ENCODE peak calls at places on chromosomes 7 and 10, in six cellular contexts. One of them, this sample, is unnamed. For H3K36me3, the result is how much of the 10 kb centered on the place peaks cover.

GRCh38 chr7:133705596-133705995 is 421.5 kb upstream of the LRGUK start:
- DNase-seq in psoas muscle: no peak
- DNase-seq in mucosa of descending colon: no peak
- DNase-seq in cardiac muscle cell: no peak
- DNase-seq in SK-N-SH: no peak
- DNase-seq in heart right ventricle: no peak
- DNase-seq in this sample: no peak

GRCh38 chr10:100912013-100912608 is 652 bp upstream of the SLF2 start:
- DNase-seq in psoas muscle: no peak
- DNase-seq in mucosa of descending colon: no peak
- DNase-seq in cardiac muscle cell: no peak
- DNase-seq in SK-N-SH: no peak
- DNase-seq in heart right ventricle: no peak
- DNase-seq in this sample: no peak

GRCh38 chr7:115349635-115350034 is 427.7 kb downstream of the MDFIC start:
- DNase-seq in psoas muscle: no peak
- DNase-seq in mucosa of descending colon: no peak
- DNase-seq in cardiac muscle cell: no peak
- DNase-seq in SK-N-SH: no peak
- DNase-seq in heart right ventricle: no peak
- DNase-seq in this sample: no peak

GRCh38 chr10:33234779-33235178 is 99.7 kb downstream of the NRP1 start:
- DNase-seq in psoas muscle: no peak
- DNase-seq in mucosa of descending colon: no peak
- DNase-seq in cardiac muscle cell: peak
- DNase-seq in SK-N-SH: peak
- DNase-seq in heart right ventricle: peak
- DNase-seq in this sample: no peak

GRCh38 chr10:77091745-77092144 is 545.9 kb downstream of the KCNMA1 start:
- DNase-seq in psoas muscle: no peak
- DNase-seq in mucosa of descending colon: no peak
- DNase-seq in cardiac muscle cell: no peak
- DNase-seq in SK-N-SH: no peak
- DNase-seq in heart right ventricle: no peak
- DNase-seq in this sample: no peak

GRCh38 chr7:111647881-111648280 is 85.6 kb upstream of the IMMP2L start:
- DNase-seq in psoas muscle: no peak
- DNase-seq in mucosa of descending colon: no peak
- DNase-seq in cardiac muscle cell: no peak
- DNase-seq in SK-N-SH: no peak
- DNase-seq in heart right ventricle: no peak
- DNase-seq in this sample: no peak

GRCh38 chr10:119243478-119243877 is 36.1 kb downstream of the GRK5 start:
- DNase-seq in psoas muscle: no peak
- DNase-seq in mucosa of descending colon: no peak
- DNase-seq in cardiac muscle cell: no peak
- DNase-seq in SK-N-SH: no peak
- DNase-seq in heart right ventricle: no peak
- DNase-seq in this sample: no peak

GRCh38 chr10:82238291-82238690 is 363.3 kb downstream of the NRG3 start:
- DNase-seq in psoas muscle: no peak
- DNase-seq in mucosa of descending colon: no peak
- DNase-seq in cardiac muscle cell: no peak
- DNase-seq in SK-N-SH: no peak
- DNase-seq in heart right ventricle: no peak
- DNase-seq in this sample: no peak

GRCh38 chr7:2049782-2050510 is 182.8 kb downstream of the MAD1L1 start:
- DNase-seq in psoas muscle: peak
- DNase-seq in mucosa of descending colon: no peak
- DNase-seq in cardiac muscle cell: no peak
- DNase-seq in SK-N-SH: no peak
- DNase-seq in heart right ventricle: peak
- DNase-seq in this sample: peak

GRCh38 chr10:6013413-6014192 is 36.3 kb upstream of the IL15RA start:
- DNase-seq in psoas muscle: no peak
- DNase-seq in mucosa of descending colon: no peak
- DNase-seq in cardiac muscle cell: no peak
- DNase-seq in SK-N-SH: peak
- DNase-seq in heart right ventricle: no peak
- DNase-seq in this sample: no peak

GRCh38 chr7:38840736-38841460 is 68.1 kb downstream of the VPS41 start:
- DNase-seq in psoas muscle: no peak
- DNase-seq in mucosa of descending colon: no peak
- DNase-seq in cardiac muscle cell: no peak
- DNase-seq in SK-N-SH: no peak
- DNase-seq in heart right ventricle: no peak
- DNase-seq in this sample: no peak

GRCh38 chr7:155444746-155445145 is 13.2 kb upstream of the EN2 start:
- DNase-seq in psoas muscle: no peak
- DNase-seq in mucosa of descending colon: no peak
- DNase-seq in cardiac muscle cell: no peak
- DNase-seq in SK-N-SH: no peak
- DNase-seq in heart right ventricle: no peak
- DNase-seq in this sample: no peak

GRCh38 chr7:47493971-47494370 is 87.9 kb downstream of the TNS3 start:
- DNase-seq in psoas muscle: no peak
- DNase-seq in mucosa of descending colon: no peak
- DNase-seq in cardiac muscle cell: no peak
- DNase-seq in SK-N-SH: no peak
- DNase-seq in heart right ventricle: no peak
- DNase-seq in this sample: no peak

GRCh38 chr10:58723977-58724376 is 211.3 kb downstream of the BICC1 start:
- DNase-seq in psoas muscle: no peak
- DNase-seq in mucosa of descending colon: no peak
- DNase-seq in cardiac muscle cell: no peak
- DNase-seq in SK-N-SH: no peak
- DNase-seq in heart right ventricle: no peak
- DNase-seq in this sample: no peak

GRCh38 chr7:88354999-88355398 is 48.3 kb upstream of the STEAP4 start:
- DNase-seq in psoas muscle: no peak
- DNase-seq in mucosa of descending colon: no peak
- DNase-seq in cardiac muscle cell: no peak
- DNase-seq in SK-N-SH: no peak
- DNase-seq in heart right ventricle: no peak
- DNase-seq in this sample: no peak

GRCh38 chr10:130963052-130963393 is 348.5 kb downstream of the TCERG1L start:
- DNase-seq in psoas muscle: no peak
- DNase-seq in mucosa of descending colon: no peak
- DNase-seq in cardiac muscle cell: no peak
- DNase-seq in SK-N-SH: no peak
- DNase-seq in heart right ventricle: no peak
- DNase-seq in this sample: no peak

GRCh38 chr10:28135258-28135657 is 136.4 kb upstream of the ODAD2 start:
- DNase-seq in psoas muscle: no peak
- DNase-seq in mucosa of descending colon: no peak
- DNase-seq in cardiac muscle cell: no peak
- DNase-seq in SK-N-SH: no peak
- DNase-seq in heart right ventricle: no peak
- DNase-seq in this sample: no peak
- TF ChIP-seq CTCF in psoas muscle: no peak
- TF ChIP-seq CTCF in mucosa of descending colon: no peak
- TF ChIP-seq CTCF in cardiac muscle cell: peak
- TF ChIP-seq CTCF in SK-N-SH: no peak
- TF ChIP-seq CTCF in heart right ventricle: no peak
- TF ChIP-seq CTCF in this sample: peak

GRCh38 chr7:18356195-18356645 is 139.3 kb upstream of the HDAC9 start:
- DNase-seq in psoas muscle: no peak
- DNase-seq in mucosa of descending colon: no peak
- DNase-seq in cardiac muscle cell: peak
- DNase-seq in SK-N-SH: peak
- DNase-seq in heart right ventricle: no peak
- DNase-seq in this sample: no peak
- H3K4me3 ChIP-seq in psoas muscle: peak
- H3K4me3 ChIP-seq in mucosa of descending colon: no peak
- H3K4me3 ChIP-seq in cardiac muscle cell: no peak
- H3K4me3 ChIP-seq in SK-N-SH: no peak
- H3K4me3 ChIP-seq in heart right ventricle: no peak
- H3K4me3 ChIP-seq in this sample: no peak

GRCh38 chr7:30448461-30449189 is 30.0 kb downstream of the NOD1 start:
- DNase-seq in psoas muscle: no peak
- DNase-seq in mucosa of descending colon: no peak
- DNase-seq in cardiac muscle cell: peak
- DNase-seq in SK-N-SH: peak
- DNase-seq in heart right ventricle: no peak
- DNase-seq in this sample: no peak

GRCh38 chr7:30452278-30452930 is 26.2 kb downstream of the NOD1 start:
- DNase-seq in psoas muscle: no peak
- DNase-seq in mucosa of descending colon: no peak
- DNase-seq in cardiac muscle cell: no peak
- DNase-seq in SK-N-SH: no peak
- DNase-seq in heart right ventricle: no peak
- DNase-seq in this sample: no peak

GRCh38 chr7:30451539-30452277 is 26.9 kb downstream of the NOD1 start:
- DNase-seq in psoas muscle: no peak
- DNase-seq in mucosa of descending colon: no peak
- DNase-seq in cardiac muscle cell: no peak
- DNase-seq in SK-N-SH: no peak
- DNase-seq in heart right ventricle: no peak
- DNase-seq in this sample: no peak

GRCh38 chr7:30450983-30451497 is 27.5 kb downstream of the NOD1 start:
- DNase-seq in psoas muscle: no peak
- DNase-seq in mucosa of descending colon: no peak
- DNase-seq in cardiac muscle cell: no peak
- DNase-seq in SK-N-SH: peak
- DNase-seq in heart right ventricle: no peak
- DNase-seq in this sample: no peak

DNA sequence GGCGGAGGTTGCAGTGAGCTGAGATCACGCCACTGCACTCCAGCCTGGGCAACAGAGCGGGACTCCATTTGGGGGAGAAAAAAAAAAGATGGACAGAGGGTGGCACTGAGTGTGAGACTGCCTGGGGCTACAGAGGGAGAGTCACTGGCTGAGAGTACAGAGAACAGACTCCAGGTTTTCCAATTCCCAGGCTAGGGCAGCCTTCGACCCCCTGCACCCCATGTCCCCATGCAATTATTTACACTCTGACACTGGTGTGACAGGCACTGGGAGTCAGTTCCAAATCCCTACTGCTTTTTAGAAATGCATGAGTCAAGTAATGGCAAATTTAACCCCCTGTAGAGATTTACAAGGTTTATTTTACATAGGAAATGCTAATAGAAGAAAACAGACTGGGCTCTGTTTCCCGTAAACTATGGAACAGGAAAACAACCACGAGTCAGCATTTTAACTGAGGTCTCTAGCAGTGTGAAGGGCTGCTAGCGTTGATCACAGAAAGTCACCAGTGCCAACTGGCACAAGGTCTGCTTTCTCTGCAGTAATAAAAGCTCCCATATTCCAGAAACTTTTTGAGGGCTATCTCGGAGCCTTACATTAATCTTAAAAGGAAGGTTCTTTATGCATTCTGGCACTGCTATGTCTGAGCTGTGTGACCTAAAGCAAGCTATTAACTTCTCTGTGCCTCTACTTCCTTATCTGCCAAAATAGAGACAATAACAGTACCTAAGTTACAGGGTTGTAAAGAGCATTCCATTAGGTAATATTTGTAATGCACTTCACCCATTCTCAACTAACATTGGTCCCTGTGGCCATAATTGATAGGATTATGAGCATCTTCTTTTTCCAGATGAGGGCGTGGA is 28.2 kb downstream of the NOD1 start:
- DNase-seq in psoas muscle: no peak
- DNase-seq in mucosa of descending colon: no peak
- DNase-seq in cardiac muscle cell: no peak
- DNase-seq in SK-N-SH: no peak
- DNase-seq in heart right ventricle: no peak
- DNase-seq in this sample: no peak
- H3K36me3 ChIP-seq in psoas muscle: half or more
- H3K36me3 ChIP-seq in mucosa of descending colon: under half
- H3K36me3 ChIP-seq in cardiac muscle cell: under half
- H3K36me3 ChIP-seq in SK-N-SH: under half
- H3K36me3 ChIP-seq in heart right ventricle: half or more
- H3K36me3 ChIP-seq in this sample: under half

DNA sequence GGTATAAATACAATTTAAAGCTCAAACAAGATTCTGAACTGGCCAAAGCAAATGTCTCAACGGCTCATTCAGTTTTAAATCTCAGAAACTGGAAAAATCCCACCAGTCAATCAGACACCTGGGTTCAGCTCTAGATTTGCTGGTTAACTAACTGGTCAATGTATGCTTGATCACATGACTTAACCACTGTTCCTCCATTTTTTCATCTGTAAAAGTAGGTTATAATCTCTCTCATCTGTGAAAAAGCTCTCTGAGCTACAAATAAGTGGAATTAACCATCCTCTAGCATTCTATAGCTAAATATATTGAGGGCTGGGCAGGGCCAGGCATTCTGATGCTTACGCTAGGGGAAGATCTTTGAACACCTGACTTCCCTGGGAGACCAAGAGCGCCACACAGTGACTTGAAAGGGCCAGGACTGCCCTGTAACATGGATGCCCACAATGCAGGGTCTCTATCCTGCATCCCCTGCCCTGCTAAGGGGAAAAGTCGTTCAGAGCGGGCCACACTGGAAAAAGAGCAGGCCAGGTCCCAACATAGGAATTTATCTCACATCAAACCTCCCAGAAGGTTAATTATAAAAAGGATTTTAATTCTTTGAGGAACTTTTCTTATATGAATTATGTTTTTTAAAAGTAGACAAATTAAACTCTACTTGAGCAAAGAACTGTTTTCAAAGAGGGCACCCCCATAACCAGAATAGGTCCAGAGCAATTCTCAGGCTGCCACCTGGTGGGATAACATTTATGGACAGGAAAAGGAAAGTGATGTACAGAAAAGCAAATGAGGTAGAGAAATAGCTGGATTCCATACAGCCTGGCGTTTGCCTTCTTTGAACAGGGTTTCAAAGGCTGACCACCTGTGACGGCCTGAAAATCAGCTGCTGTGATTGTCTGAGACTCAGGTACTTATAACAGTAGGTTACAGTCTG is 1.8 kb downstream of the RP9 start:
- DNase-seq in psoas muscle: no peak
- DNase-seq in mucosa of descending colon: no peak
- DNase-seq in cardiac muscle cell: peak
- DNase-seq in SK-N-SH: peak
- DNase-seq in heart right ventricle: no peak
- DNase-seq in this sample: no peak
- TF ChIP-seq CTCF in psoas muscle: peak
- TF ChIP-seq CTCF in mucosa of descending colon: peak
- TF ChIP-seq CTCF in cardiac muscle cell: peak
- TF ChIP-seq CTCF in SK-N-SH: peak
- TF ChIP-seq CTCF in heart right ventricle: peak
- TF ChIP-seq CTCF in this sample: peak

DNA sequence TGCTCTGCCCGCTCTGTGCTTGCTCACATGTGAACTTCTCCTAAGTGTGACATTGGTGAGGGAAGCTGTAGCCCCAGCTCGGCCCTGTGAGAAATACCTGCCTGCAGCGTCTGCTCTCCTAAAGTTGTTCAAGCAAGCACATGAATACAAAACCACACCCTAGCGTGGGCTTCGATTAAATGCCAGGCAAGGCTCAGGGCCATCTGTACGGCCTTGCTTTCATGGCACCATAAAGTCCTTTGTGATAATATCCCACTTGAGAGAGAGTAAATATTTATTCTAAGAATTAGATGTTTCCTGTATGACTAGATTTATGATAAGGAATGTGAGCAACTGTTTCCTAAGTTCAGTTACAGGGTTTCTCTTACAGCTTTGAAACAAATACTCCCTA is 262.8 kb upstream of the KLF14 start:
- DNase-seq in psoas muscle: no peak
- DNase-seq in mucosa of descending colon: peak
- DNase-seq in cardiac muscle cell: no peak
- DNase-seq in SK-N-SH: no peak
- DNase-seq in heart right ventricle: no peak
- DNase-seq in this sample: no peak
- H3K4me3 ChIP-seq in psoas muscle: no peak
- H3K4me3 ChIP-seq in mucosa of descending colon: no peak
- H3K4me3 ChIP-seq in cardiac muscle cell: no peak
- H3K4me3 ChIP-seq in SK-N-SH: no peak
- H3K4me3 ChIP-seq in heart right ventricle: no peak
- H3K4me3 ChIP-seq in this sample: no peak

GRCh38 chr7:74180866-74181265 is 6.7 kb downstream of the EIF4H start:
- DNase-seq in psoas muscle: no peak
- DNase-seq in mucosa of descending colon: no peak
- DNase-seq in cardiac muscle cell: no peak
- DNase-seq in SK-N-SH: no peak
- DNase-seq in heart right ventricle: no peak
- DNase-seq in this sample: no peak
- H3K36me3 ChIP-seq in psoas muscle: under half
- H3K36me3 ChIP-seq in mucosa of descending colon: under half
- H3K36me3 ChIP-seq in cardiac muscle cell: under half
- H3K36me3 ChIP-seq in SK-N-SH: under half
- H3K36me3 ChIP-seq in heart right ventricle: under half
- H3K36me3 ChIP-seq in this sample: half or more

This sample was measured in RWPE2.